ENCODE peak calls at places on chromosomes 4 and X, in six cellular contexts. One of them, this sample, is unnamed. For H3K27me3, the result is how much of the 10 kb centered on the place peaks cover.

GRCh38 chr4:14868426-14868825 is 133.9 kb upstream of the CPEB2 start:
- DNase-seq in foreskin keratinocyte: no peak
- DNase-seq in heart left ventricle: no peak
- DNase-seq in mammary epithelial cell: no peak
- DNase-seq in GM23338: no peak
- DNase-seq in hepatocyte: no peak
- DNase-seq in this sample: no peak

GRCh38 chr4:41921476-41921875 is 13.8 kb upstream of the TMEM33 start:
- DNase-seq in hepatocyte: no peak
- DNase-seq in mammary epithelial cell: no peak
- DNase-seq in heart left ventricle: no peak
- DNase-seq in foreskin keratinocyte: no peak
- DNase-seq in GM23338: peak
- DNase-seq in this sample: no peak

GRCh38 chr4:181646864-181647263 is 596.3 kb upstream of the TENM3 start:
- DNase-seq in mammary epithelial cell: peak
- DNase-seq in GM23338: no peak
- DNase-seq in heart left ventricle: no peak
- DNase-seq in foreskin keratinocyte: no peak
- DNase-seq in hepatocyte: no peak
- DNase-seq in this sample: no peak

GRCh38 chr4:145956288-145956890 is 17.8 kb upstream of the ZNF827 start:
- DNase-seq in hepatocyte: peak
- DNase-seq in GM23338: peak
- DNase-seq in foreskin keratinocyte: no peak
- DNase-seq in heart left ventricle: peak
- DNase-seq in mammary epithelial cell: peak
- DNase-seq in this sample: no peak

GRCh38 chrX:121853762-121854613 is 806.6 kb downstream of the GLUD2 start:
- DNase-seq in heart left ventricle: no peak
- DNase-seq in foreskin keratinocyte: no peak
- DNase-seq in mammary epithelial cell: no peak
- DNase-seq in hepatocyte: no peak
- DNase-seq in GM23338: no peak
- DNase-seq in this sample: no peak

GRCh38 chr4:168218663-168219062 is 99.9 kb downstream of the DDX60 start:
- DNase-seq in hepatocyte: no peak
- DNase-seq in heart left ventricle: no peak
- DNase-seq in foreskin keratinocyte: peak
- DNase-seq in mammary epithelial cell: peak
- DNase-seq in GM23338: no peak
- DNase-seq in this sample: peak

GRCh38 chrX:104195489-104196084 is 29.3 kb downstream of the FAM199X start:
- DNase-seq in hepatocyte: peak
- DNase-seq in heart left ventricle: no peak
- DNase-seq in mammary epithelial cell: peak
- DNase-seq in GM23338: peak
- DNase-seq in foreskin keratinocyte: no peak
- DNase-seq in this sample: no peak

GRCh38 chrX:39731735-39732134 is 366.0 kb downstream of the BCOR start:
- DNase-seq in heart left ventricle: no peak
- DNase-seq in hepatocyte: no peak
- DNase-seq in mammary epithelial cell: no peak
- DNase-seq in GM23338: no peak
- DNase-seq in foreskin keratinocyte: no peak
- DNase-seq in this sample: no peak

GRCh38 chr4:69907151-69907550 is 23.7 kb upstream of the CSN1S1 start:
- DNase-seq in hepatocyte: no peak
- DNase-seq in heart left ventricle: no peak
- DNase-seq in foreskin keratinocyte: no peak
- DNase-seq in mammary epithelial cell: no peak
- DNase-seq in GM23338: no peak
- DNase-seq in this sample: no peak

DNA sequence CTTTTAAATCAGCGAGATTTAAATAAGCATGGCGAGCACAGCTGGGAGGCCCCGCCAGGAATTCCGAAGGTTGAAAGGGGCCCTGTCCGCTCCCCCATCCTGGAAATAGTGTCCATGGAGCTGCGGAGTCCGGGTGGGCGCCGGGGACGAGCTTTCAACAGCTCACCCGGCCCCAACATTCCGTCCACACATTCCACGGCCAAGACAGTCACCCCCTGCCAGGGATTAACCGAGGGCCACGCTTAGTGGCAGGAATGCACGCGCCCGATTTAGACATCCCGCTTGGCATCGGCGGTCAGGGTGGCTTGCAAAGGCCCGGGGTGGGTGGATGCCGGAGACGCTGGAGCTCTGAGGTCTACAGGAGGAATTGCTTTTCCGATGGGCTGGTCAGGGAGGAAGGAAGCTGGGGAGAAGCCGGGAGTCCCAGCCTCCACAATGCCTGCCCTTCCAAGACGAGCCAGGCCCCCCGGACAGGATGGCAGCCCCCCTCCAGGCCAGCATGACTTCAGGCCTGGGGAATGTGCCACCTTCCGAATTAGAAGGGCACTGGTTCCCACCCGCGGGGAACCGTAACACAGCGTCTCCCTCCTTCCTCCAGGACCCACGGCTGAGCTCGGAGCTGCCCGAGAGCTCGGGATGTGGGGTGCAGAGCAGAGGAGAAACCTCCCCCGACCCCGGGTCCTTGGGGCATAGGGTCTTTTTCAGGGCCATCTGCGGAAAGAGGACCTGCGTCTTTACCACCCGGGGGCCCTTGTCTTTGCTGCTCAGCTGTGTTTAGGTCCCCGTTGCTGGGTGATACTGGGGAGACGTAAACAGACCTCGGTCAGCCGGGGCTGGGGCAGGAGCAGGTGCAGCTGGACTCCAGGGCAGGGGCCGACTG is 26.9 kb upstream of the PPP2R3B start:
- DNase-seq in mammary epithelial cell: no peak
- DNase-seq in hepatocyte: no peak
- DNase-seq in foreskin keratinocyte: no peak
- DNase-seq in heart left ventricle: peak
- DNase-seq in GM23338: peak
- DNase-seq in this sample: no peak
- TF ChIP-seq CTCF in mammary epithelial cell: no peak
- TF ChIP-seq CTCF in hepatocyte: no peak
- TF ChIP-seq CTCF in foreskin keratinocyte: no peak
- TF ChIP-seq CTCF in heart left ventricle: peak
- TF ChIP-seq CTCF in GM23338: no peak
- TF ChIP-seq CTCF in this sample: peak

GRCh38 chrX:21373637-21374162 is 518 bp upstream of the CNKSR2 start:
- DNase-seq in GM23338: peak
- DNase-seq in hepatocyte: no peak
- DNase-seq in foreskin keratinocyte: no peak
- DNase-seq in heart left ventricle: peak
- DNase-seq in mammary epithelial cell: no peak
- DNase-seq in this sample: no peak

GRCh38 chrX:21375795-21376069 is 1.5 kb downstream of the CNKSR2 start:
- DNase-seq in mammary epithelial cell: no peak
- DNase-seq in foreskin keratinocyte: no peak
- DNase-seq in heart left ventricle: no peak
- DNase-seq in hepatocyte: peak
- DNase-seq in GM23338: peak
- DNase-seq in this sample: no peak

GRCh38 chrX:21376636-21377035 is 2.4 kb downstream of the CNKSR2 start:
- DNase-seq in GM23338: no peak
- DNase-seq in mammary epithelial cell: no peak
- DNase-seq in heart left ventricle: no peak
- DNase-seq in hepatocyte: no peak
- DNase-seq in foreskin keratinocyte: no peak
- DNase-seq in this sample: no peak

GRCh38 chrX:21374163-21374993 is at the start of gene CNKSR2:
- DNase-seq in foreskin keratinocyte: no peak
- DNase-seq in mammary epithelial cell: peak
- DNase-seq in heart left ventricle: peak
- DNase-seq in GM23338: peak
- DNase-seq in hepatocyte: peak
- DNase-seq in this sample: no peak

GRCh38 chrX:21374994-21375794 is 976 bp downstream of the CNKSR2 start:
- DNase-seq in hepatocyte: peak
- DNase-seq in GM23338: peak
- DNase-seq in foreskin keratinocyte: no peak
- DNase-seq in mammary epithelial cell: no peak
- DNase-seq in heart left ventricle: no peak
- DNase-seq in this sample: no peak
- H3K27ac ChIP-seq in hepatocyte: no peak
- H3K27ac ChIP-seq in GM23338: no peak
- H3K27ac ChIP-seq in foreskin keratinocyte: no peak
- H3K27ac ChIP-seq in mammary epithelial cell: no peak
- H3K27ac ChIP-seq in heart left ventricle: no peak
- H3K27ac ChIP-seq in this sample: no peak

GRCh38 chrX:137427061-137427778 is 138.7 kb upstream of the ZIC3 start:
- DNase-seq in heart left ventricle: no peak
- DNase-seq in GM23338: peak
- DNase-seq in mammary epithelial cell: no peak
- DNase-seq in foreskin keratinocyte: no peak
- DNase-seq in hepatocyte: no peak
- DNase-seq in this sample: no peak
- H3K27me3 ChIP-seq in heart left ventricle: under half
- H3K27me3 ChIP-seq in GM23338: half or more
- H3K27me3 ChIP-seq in mammary epithelial cell: under half
- H3K27me3 ChIP-seq in foreskin keratinocyte: under half
- H3K27me3 ChIP-seq in hepatocyte: half or more
- H3K27me3 ChIP-seq in this sample: under half

GRCh38 chr4:17447056-17447455 is 64.8 kb downstream of the QDPR start:
- DNase-seq in mammary epithelial cell: no peak
- DNase-seq in hepatocyte: no peak
- DNase-seq in foreskin keratinocyte: peak
- DNase-seq in heart left ventricle: no peak
- DNase-seq in GM23338: no peak
- DNase-seq in this sample: peak

GRCh38 chr4:17448689-17449088 is 63.2 kb downstream of the QDPR start:
- DNase-seq in hepatocyte: no peak
- DNase-seq in foreskin keratinocyte: peak
- DNase-seq in GM23338: no peak
- DNase-seq in mammary epithelial cell: peak
- DNase-seq in heart left ventricle: no peak
- DNase-seq in this sample: peak

GRCh38 chr4:17450431-17450830 is 61.5 kb downstream of the QDPR start:
- DNase-seq in mammary epithelial cell: no peak
- DNase-seq in GM23338: no peak
- DNase-seq in hepatocyte: no peak
- DNase-seq in heart left ventricle: no peak
- DNase-seq in foreskin keratinocyte: no peak
- DNase-seq in this sample: no peak

GRCh38 chr4:17447675-17448298 is 64.1 kb downstream of the QDPR start:
- DNase-seq in GM23338: peak
- DNase-seq in foreskin keratinocyte: peak
- DNase-seq in hepatocyte: peak
- DNase-seq in heart left ventricle: peak
- DNase-seq in mammary epithelial cell: peak
- DNase-seq in this sample: peak
- TF ChIP-seq CTCF in GM23338: peak
- TF ChIP-seq CTCF in foreskin keratinocyte: peak
- TF ChIP-seq CTCF in hepatocyte: peak
- TF ChIP-seq CTCF in heart left ventricle: peak
- TF ChIP-seq CTCF in mammary epithelial cell: peak
- TF ChIP-seq CTCF in this sample: peak